ENCODE peak calls at places on chromosomes 6 and 20, in seven cellular contexts. X, K, N, H, G, M and Z are unnamed samples.

GRCh38 chr6:138004423-138005287 is 102.6 kb downstream of the PERP start:
- DNase-seq in X (peak; percentile 19), K (no peak), N (no peak), H (peak; percentile 35), G (peak; percentile 28), M (no peak), Z (no peak)

GRCh38 chr20:4087923-4088322 is 72.6 kb upstream of the RNF24 start:
- DNase-seq in X (no peak), K (no peak), N (no peak), H (no peak), G (no peak), M (no peak), Z (no peak)

GRCh38 chr6:29797120-29797519 is 30.5 kb upstream of the HLA-G start:
- DNase-seq in X (no peak), K (no peak), N (no peak), H (no peak), G (no peak), M (no peak), Z (no peak)

GRCh38 chr6:89985744-89986493 is 91.7 kb downstream of the GJA10 start:
- DNase-seq in X (no peak), K (peak; percentile 45), N (peak; percentile 11), H (no peak), G (no peak), M (no peak), Z (no peak)

GRCh38 chr6:79188885-79189505 is 45.5 kb downstream of the HMGN3 start:
- DNase-seq in X (no peak), K (no peak), N (no peak), H (no peak), G (no peak), M (no peak), Z (no peak)

GRCh38 chr20:62212309-62212708 is 7.8 kb downstream of the HRH3 start:
- DNase-seq in X (no peak), K (peak; percentile 48), N (no peak), H (no peak), G (no peak), M (no peak), Z (no peak)

GRCh38 chr20:47187450-47188195 is 168.9 kb downstream of the ZMYND8 start:
- DNase-seq in X (no peak), K (no peak), N (no peak), H (no peak), G (no peak), M (no peak), Z (no peak)

GRCh38 chr6:104014560-104014959 is 845.2 kb downstream of the HACE1 start:
- DNase-seq in X (no peak), K (no peak), N (no peak), H (no peak), G (no peak), M (no peak), Z (no peak)

GRCh38 chr20:4607287-4607713 is 114.4 kb upstream of the PRND start:
- DNase-seq in X (peak; percentile 25), K (peak; percentile 70), N (peak; percentile 64), H (peak; percentile 78), G (peak; percentile 37), M (peak; percentile 15), Z (peak; percentile 27)

GRCh38 chr6:41578714-41579610 is 32.8 kb downstream of the FOXP4 start:
- DNase-seq in X (no peak), K (peak; percentile 42), N (peak; percentile 75), H (no peak), G (no peak), M (no peak), Z (no peak)

GRCh38 chr6:101516553-101516952 is 123.0 kb downstream of the GRIK2 start:
- DNase-seq in X (no peak), K (no peak), N (no peak), H (no peak), G (no peak), M (no peak), Z (no peak)

GRCh38 chr6:110232456-110232855 is 52.2 kb downstream of the CDC40 start:
- DNase-seq in X (no peak), K (no peak), N (no peak), H (no peak), G (no peak), M (no peak), Z (no peak)

GRCh38 chr6:52503344-52503747 is 73.5 kb downstream of the TRAM2 start:
- DNase-seq in X (no peak), K (peak; percentile 55), N (peak; percentile 37), H (no peak), G (no peak), M (no peak), Z (no peak)

GRCh38 chr6:10555625-10556309 is 34.6 kb downstream of the GCNT2 start:
- DNase-seq in X (no peak), K (peak; percentile 65), N (no peak), H (no peak), G (no peak), M (peak; percentile 56), Z (no peak)

GRCh38 chr6:32249262-32249661 is 25.4 kb upstream of the NOTCH4 start:
- DNase-seq in X (no peak), K (no peak), N (no peak), H (no peak), G (no peak), M (no peak), Z (no peak)

GRCh38 chr6:215335-216034 is 76.8 kb upstream of the DUSP22 start:
- DNase-seq in X (no peak), K (no peak), N (no peak), H (no peak), G (peak; percentile 41), M (no peak), Z (no peak)

GRCh38 chr6:62371395-62371794 is 85.4 kb upstream of the KHDRBS2 start:
- DNase-seq in X (no peak), K (no peak), N (no peak), H (no peak), G (no peak), M (no peak), Z (no peak)

GRCh38 chr6:75098709-75099108 is 107.1 kb downstream of the COL12A1 start:
- DNase-seq in X (no peak), K (no peak), N (no peak), H (peak; percentile 3), G (no peak), M (no peak), Z (no peak)

GRCh38 chr6:75094614-75095321 is 111.1 kb downstream of the COL12A1 start:
- DNase-seq in X (no peak), K (no peak), N (no peak), H (no peak), G (no peak), M (no peak), Z (no peak)

GRCh38 chr6:75101896-75102680 is 103.8 kb downstream of the COL12A1 start:
- DNase-seq in X (no peak), K (no peak), N (no peak), H (no peak), G (no peak), M (no peak), Z (no peak)

GRCh38 chr6:75096986-75097385 is 108.9 kb downstream of the COL12A1 start:
- DNase-seq in X (no peak), K (no peak), N (no peak), H (no peak), G (no peak), M (no peak), Z (no peak)
- TF ChIP-seq TAF1 in X (no peak), K (no peak), N (no peak), H (no peak), G (no peak), M (no peak), Z (no peak)

DNA sequence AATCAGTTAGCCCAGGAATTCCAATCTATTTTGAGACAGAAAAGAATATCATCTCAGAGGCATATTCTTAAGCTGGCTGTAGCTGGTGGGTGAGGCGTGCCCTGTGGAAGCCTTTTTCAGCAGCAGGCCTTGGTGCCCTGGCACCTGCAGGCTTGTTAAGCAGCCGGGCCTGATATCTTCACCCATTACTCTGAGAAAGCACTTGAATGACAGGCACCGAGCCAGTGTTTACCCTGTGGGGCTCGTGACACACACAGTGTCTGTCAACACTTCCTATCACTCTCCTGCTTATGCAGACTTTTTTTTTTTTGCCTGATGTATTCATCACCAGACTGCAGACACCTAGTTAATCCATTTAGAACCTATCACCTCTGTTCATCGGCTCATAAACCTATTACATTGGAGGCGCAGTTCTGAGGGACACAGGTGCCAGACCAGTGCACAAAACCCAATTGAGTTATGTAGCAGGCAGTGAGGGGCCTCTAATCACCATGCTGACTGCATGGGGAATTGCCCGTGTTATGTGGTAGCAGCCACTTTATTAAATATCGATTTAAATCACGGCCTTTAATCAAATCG is 962.7 kb upstream of the SLC35B3 start:
- DNase-seq in X (no peak), K (peak; percentile 2), N (no peak), H (no peak), G (no peak), M (no peak), Z (no peak)
- TF ChIP-seq POLR2AphosphoS5 in X (no peak), K (no peak), N (no peak), H (no peak), G (no peak), M (no peak), Z (no peak)

DNA sequence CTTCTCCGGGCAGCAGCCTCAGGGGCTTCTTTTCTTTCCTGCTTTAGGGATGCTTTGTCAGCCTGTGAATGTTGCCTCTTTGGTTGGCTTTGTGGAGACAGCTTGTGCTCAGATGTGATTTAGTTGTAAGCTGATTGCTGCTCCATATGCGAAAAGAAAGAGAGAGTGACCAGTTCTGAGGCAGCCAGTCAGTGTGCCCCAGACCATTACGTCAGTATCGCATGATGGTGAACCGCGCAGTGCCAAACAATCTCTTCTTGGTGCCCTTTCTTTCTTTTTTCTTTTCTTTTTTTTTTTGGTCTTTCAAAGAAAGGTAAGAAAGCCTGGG is 44.1 kb downstream of the SMPDL3A start:
- DNase-seq in X (no peak), K (no peak), N (no peak), H (no peak), G (no peak), M (no peak), Z (no peak)
- TF ChIP-seq TAF1 in X (no peak), K (no peak), N (no peak), H (no peak), G (no peak), M (no peak), Z (no peak)

GRCh38 chr6:113659762-113660404 is 197.3 kb upstream of the MARCKS start:
- DNase-seq in X (no peak), K (no peak), N (no peak), H (no peak), G (no peak), M (no peak), Z (no peak)

GRCh38 chr6:113662688-113663333 is 194.3 kb upstream of the MARCKS start:
- DNase-seq in X (no peak), K (no peak), N (no peak), H (no peak), G (no peak), M (no peak), Z (no peak)

GRCh38 chr6:113664909-113665308 is 192.2 kb upstream of the MARCKS start:
- DNase-seq in X (no peak), K (no peak), N (no peak), H (no peak), G (no peak), M (no peak), Z (no peak)

DNA sequence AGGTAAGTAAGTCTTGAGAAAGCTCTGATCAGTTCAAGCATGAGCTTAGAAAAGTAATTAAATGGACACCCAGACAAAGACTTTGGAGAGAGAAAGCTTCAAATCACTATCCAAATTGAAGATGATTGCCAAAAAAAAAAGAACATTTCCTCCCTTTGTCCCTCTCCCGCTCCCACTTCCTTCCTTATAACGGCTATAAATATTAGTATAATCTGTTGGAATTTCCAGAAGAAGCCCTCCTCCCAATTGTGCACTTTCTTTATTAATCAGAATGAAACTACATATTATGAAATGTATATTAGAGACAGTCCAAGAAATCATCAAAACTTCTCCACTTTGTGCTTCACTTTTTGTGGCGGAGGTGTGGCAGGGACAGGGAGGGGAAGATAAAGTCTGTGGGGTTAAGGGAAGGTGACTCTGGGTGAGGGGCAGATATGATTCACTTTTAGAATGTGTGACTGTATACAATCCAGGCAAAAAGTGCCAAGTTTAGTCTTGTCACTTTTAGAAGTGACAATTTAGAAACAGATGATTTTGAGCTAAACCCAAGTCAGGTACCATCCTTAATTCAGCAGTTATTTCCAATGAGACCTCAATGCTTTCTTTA is 195.0 kb upstream of the MARCKS start:
- DNase-seq in X (no peak), K (no peak), N (no peak), H (no peak), G (no peak), M (no peak), Z (no peak)
- TF ChIP-seq POLR2AphosphoS5 in X (no peak), K (no peak), N (no peak), H (no peak), G (no peak), M (no peak), Z (no peak)